ENCODE peak calls at places on chromosomes 16 and 17, in ten cellular contexts. One of them, this sample, is unnamed.

GRCh38 chr17:2057714-2058520 is 3.0 kb downstream of the HIC1 start:
- DNase-seq in tibial nerve: no peak
- DNase-seq in HS-5: no peak
- DNase-seq in T follicular helper cell: no peak
- DNase-seq in H54: no peak
- DNase-seq in transverse colon: no peak
- DNase-seq in activated naive CD8-positive, alpha-beta T cell treated with anti-CD3 and anti-CD28 coated beads, Interleukin-2, amount 50 U/mL, for 24 hours: peak; percentile 31
- DNase-seq in naive B cell: peak; percentile 50
- DNase-seq in GM23338: peak; percentile 51
- DNase-seq in NCI-H1092: no peak
- DNase-seq in this sample: no peak

GRCh38 chr17:3738562-3739295 is 15.0 kb downstream of the HASPIN start:
- DNase-seq in tibial nerve: no peak
- DNase-seq in HS-5: no peak
- DNase-seq in T follicular helper cell: peak; percentile 40
- DNase-seq in H54: no peak
- DNase-seq in transverse colon: peak; percentile 68
- DNase-seq in activated naive CD8-positive, alpha-beta T cell treated with anti-CD3 and anti-CD28 coated beads, Interleukin-2, amount 50 U/mL, for 24 hours: peak; percentile 69
- DNase-seq in naive B cell: no peak
- DNase-seq in GM23338: peak; percentile 48
- DNase-seq in NCI-H1092: no peak
- DNase-seq in this sample: no peak

GRCh38 chr17:78313735-78314648 is 45.9 kb downstream of the SOCS3 start:
- DNase-seq in tibial nerve: peak; percentile 47
- DNase-seq in HS-5: no peak
- DNase-seq in T follicular helper cell: peak; percentile 50
- DNase-seq in H54: peak; percentile 93
- DNase-seq in transverse colon: peak; percentile 92
- DNase-seq in activated naive CD8-positive, alpha-beta T cell treated with anti-CD3 and anti-CD28 coated beads, Interleukin-2, amount 50 U/mL, for 24 hours: peak; percentile 77
- DNase-seq in naive B cell: peak; percentile 41
- DNase-seq in GM23338: peak; percentile 92
- DNase-seq in NCI-H1092: peak; percentile 59
- DNase-seq in this sample: peak; percentile 53

GRCh38 chr16:54651851-54652770 is 278.6 kb upstream of the IRX5 start:
- DNase-seq in tibial nerve: no peak
- DNase-seq in HS-5: no peak
- DNase-seq in T follicular helper cell: no peak
- DNase-seq in H54: no peak
- DNase-seq in transverse colon: no peak
- DNase-seq in activated naive CD8-positive, alpha-beta T cell treated with anti-CD3 and anti-CD28 coated beads, Interleukin-2, amount 50 U/mL, for 24 hours: no peak
- DNase-seq in naive B cell: no peak
- DNase-seq in GM23338: peak; percentile 52
- DNase-seq in NCI-H1092: no peak
- DNase-seq in this sample: no peak

GRCh38 chr17:74190154-74190553 is 13.3 kb upstream of the RPL38 start:
- DNase-seq in tibial nerve: no peak
- DNase-seq in HS-5: no peak
- DNase-seq in T follicular helper cell: no peak
- DNase-seq in H54: peak; percentile 67
- DNase-seq in transverse colon: no peak
- DNase-seq in activated naive CD8-positive, alpha-beta T cell treated with anti-CD3 and anti-CD28 coated beads, Interleukin-2, amount 50 U/mL, for 24 hours: no peak
- DNase-seq in naive B cell: no peak
- DNase-seq in GM23338: peak; percentile 71
- DNase-seq in NCI-H1092: peak; percentile 58
- DNase-seq in this sample: no peak

GRCh38 chr17:48636177-48637018 is 10.2 kb upstream of the HOXB9 start:
- DNase-seq in tibial nerve: peak; percentile 26
- DNase-seq in HS-5: no peak
- DNase-seq in T follicular helper cell: peak; percentile 52
- DNase-seq in H54: no peak
- DNase-seq in transverse colon: peak; percentile 89
- DNase-seq in activated naive CD8-positive, alpha-beta T cell treated with anti-CD3 and anti-CD28 coated beads, Interleukin-2, amount 50 U/mL, for 24 hours: peak; percentile 87
- DNase-seq in naive B cell: no peak
- DNase-seq in GM23338: peak; percentile 98
- DNase-seq in NCI-H1092: peak; percentile 76
- DNase-seq in this sample: peak; percentile 53

GRCh38 chr17:32174889-32175288 is 32.6 kb downstream of the RHOT1 start:
- DNase-seq in tibial nerve: no peak
- DNase-seq in HS-5: no peak
- DNase-seq in T follicular helper cell: no peak
- DNase-seq in H54: no peak
- DNase-seq in transverse colon: no peak
- DNase-seq in activated naive CD8-positive, alpha-beta T cell treated with anti-CD3 and anti-CD28 coated beads, Interleukin-2, amount 50 U/mL, for 24 hours: no peak
- DNase-seq in naive B cell: no peak
- DNase-seq in GM23338: no peak
- DNase-seq in NCI-H1092: no peak
- DNase-seq in this sample: no peak

GRCh38 chr16:138049-138417 is 440 bp downstream of the NPRL3 start:
- DNase-seq in tibial nerve: no peak
- DNase-seq in HS-5: no peak
- DNase-seq in T follicular helper cell: no peak
- DNase-seq in H54: no peak
- DNase-seq in transverse colon: no peak
- DNase-seq in activated naive CD8-positive, alpha-beta T cell treated with anti-CD3 and anti-CD28 coated beads, Interleukin-2, amount 50 U/mL, for 24 hours: peak; percentile 26
- DNase-seq in naive B cell: peak; percentile 24
- DNase-seq in GM23338: peak; percentile 58
- DNase-seq in NCI-H1092: no peak
- DNase-seq in this sample: no peak

GRCh38 chr16:26981266-26981938 is 85.3 kb upstream of the C16orf82 start:
- DNase-seq in tibial nerve: no peak
- DNase-seq in HS-5: no peak
- DNase-seq in T follicular helper cell: no peak
- DNase-seq in H54: no peak
- DNase-seq in transverse colon: no peak
- DNase-seq in activated naive CD8-positive, alpha-beta T cell treated with anti-CD3 and anti-CD28 coated beads, Interleukin-2, amount 50 U/mL, for 24 hours: no peak
- DNase-seq in naive B cell: no peak
- DNase-seq in GM23338: no peak
- DNase-seq in NCI-H1092: no peak
- DNase-seq in this sample: no peak

This sample was measured in T-helper 1 cell.